ENCODE peak calls at places on chromosome X, in seven cellular contexts. Y is hippocampal formation; H is activated CD4-positive, CD25-positive, alpha-beta regulatory T cell treated with anti-CD3 and anti-CD28 coated beads, Interleukin-2, amount 50 U/mL, for 72 hours; P is cardiac septum; V is left kidney; O is T-helper 22 cell; E is T-helper 9 cell. L is an unnamed sample.

GRCh38 chrX:151973851-151974335 is 583 bp downstream of the GABRE start:
- DNase-seq in Y (no peak), H (no peak), P (no peak), V (peak; percentile 37), O (no peak), E (no peak), L (no peak)

GRCh38 chrX:74535211-74535621 is 79.2 kb downstream of the RLIM start:
- DNase-seq in Y (peak; percentile 80), H (no peak), P (no peak), V (peak; percentile 79), O (no peak), E (no peak), L (no peak)

GRCh38 chrX:16368696-16369095 is 201.4 kb downstream of the MAGEB17 start:
- DNase-seq in Y (no peak), H (no peak), P (no peak), V (no peak), O (no peak), E (no peak), L (no peak)

GRCh38 chrX:53239474-53239873 is 14.5 kb upstream of the KDM5C start:
- DNase-seq in Y (no peak), H (peak; percentile 43), P (no peak), V (no peak), O (no peak), E (no peak), L (no peak)

GRCh38 chrX:48090123-48090522 is 18.7 kb upstream of the ZNF630 start:
- DNase-seq in Y (no peak), H (no peak), P (no peak), V (no peak), O (no peak), E (no peak), L (no peak)

GRCh38 chrX:17075004-17075403 is 128.5 kb downstream of the REPS2 start:
- DNase-seq in Y (no peak), H (no peak), P (no peak), V (no peak), O (no peak), E (no peak), L (no peak)

GRCh38 chrX:71652405-71652804 is 14.9 kb upstream of the LOC101059915 start:
- DNase-seq in Y (peak; percentile 23), H (no peak), P (no peak), V (peak; percentile 76), O (no peak), E (peak; percentile 48), L (peak; percentile 16)

GRCh38 chrX:102517331-102517730 is 792 bp upstream of the TMSB15A start:
- DNase-seq in Y (no peak), H (no peak), P (no peak), V (peak; percentile 51), O (no peak), E (no peak), L (no peak)

GRCh38 chrX:57918750-57919436 is 8.6 kb upstream of the ZXDA start:
- DNase-seq in Y (no peak), H (peak; percentile 35), P (no peak), V (peak; percentile 31), O (no peak), E (peak; percentile 10), L (no peak)

GRCh38 chrX:13099121-13099520 is 54.7 kb upstream of the FAM9C start:
- DNase-seq in Y (no peak), H (no peak), P (no peak), V (no peak), O (no peak), E (no peak), L (no peak)

L was measured in activated effector memory CD4-positive, alpha-beta T cell treated with Interleukin-2 at 50 U/mL for 16 hours.